ENCODE peak calls at places on chromosome X, in seven cellular contexts. U is esophagus squamous epithelium, S is breast epithelium, J is coronary artery, I is gastrocnemius medialis, W is PC-9, P is heart left ventricle. A is an unnamed sample.

GRCh38 chrX:24396236-24396929 is 35.9 kb downstream of the SUPT20HL1 start:
- DNase-seq in U (no peak), S (no peak), J (no peak), I (no peak), W (no peak), P (no peak), A (no peak)

GRCh38 chrX:115968436-115969252 is 201.9 kb upstream of the AGTR2 start:
- DNase-seq in U (no peak), S (no peak), J (no peak), I (no peak), W (peak), P (peak), A (peak)

GRCh38 chrX:87516716-87517115 is 886 bp upstream of the KLHL4 start:
- DNase-seq in U (no peak), S (no peak), J (no peak), I (no peak), W (no peak), P (no peak), A (no peak)

GRCh38 chrX:56802921-56803848 is 74.1 kb downstream of the NBDY start:
- DNase-seq in U (no peak), S (peak), J (peak), I (peak), W (no peak), P (peak), A (peak)

GRCh38 chrX:121641560-121641959 is 594.1 kb downstream of the GLUD2 start:
- DNase-seq in U (no peak), S (no peak), J (no peak), I (no peak), W (peak), P (no peak), A (no peak)

GRCh38 chrX:10615931-10616780 is 4.2 kb downstream of the MID1 start:
- DNase-seq in U (no peak), S (no peak), J (no peak), I (peak), W (peak), P (peak), A (no peak)

GRCh38 chrX:94400488-94400887 is 726.5 kb downstream of the FAM133A start:
- DNase-seq in U (no peak), S (no peak), J (no peak), I (no peak), W (no peak), P (no peak), A (no peak)

GRCh38 chrX:19375546-19375945 is 31.8 kb downstream of the PDHA1 start:
- DNase-seq in U (no peak), S (no peak), J (no peak), I (no peak), W (no peak), P (no peak), A (no peak)

GRCh38 chrX:53930513-53931380 is 113.5 kb downstream of the PHF8 start:
- DNase-seq in U (no peak), S (no peak), J (no peak), I (no peak), W (no peak), P (no peak), A (no peak)

GRCh38 chrX:132737743-132738142 is 220.7 kb downstream of the HS6ST2 start:
- DNase-seq in U (no peak), S (peak), J (no peak), I (no peak), W (peak), P (no peak), A (no peak)

GRCh38 chrX:133401539-133401938 is 13.8 kb downstream of the GPC4 start:
- DNase-seq in U (no peak), S (no peak), J (no peak), I (no peak), W (no peak), P (no peak), A (no peak)

GRCh38 chrX:45771114-45771513 is 570.4 kb upstream of the DIPK2B start:
- DNase-seq in U (no peak), S (no peak), J (no peak), I (no peak), W (peak), P (no peak), A (no peak)

GRCh38 chrX:45765726-45766125 is 565.0 kb upstream of the DIPK2B start:
- DNase-seq in U (no peak), S (no peak), J (no peak), I (no peak), W (no peak), P (no peak), A (no peak)

GRCh38 chrX:45767021-45767491 is 566.4 kb upstream of the DIPK2B start:
- DNase-seq in U (no peak), S (no peak), J (no peak), I (no peak), W (no peak), P (no peak), A (no peak)

GRCh38 chrX:45769919-45770582 is 569.4 kb upstream of the DIPK2B start:
- DNase-seq in U (peak), S (no peak), J (peak), I (peak), W (peak), P (peak), A (peak)

GRCh38 chrX:45768666-45769065 is 568.0 kb upstream of the DIPK2B start:
- DNase-seq in U (no peak), S (no peak), J (no peak), I (no peak), W (no peak), P (no peak), A (no peak)
- H3K4me3 ChIP-seq in U (peak), S (peak), J (peak), I (peak), W (peak), P (peak), A (peak)

GRCh38 chrX:104141087-104141760 is 15.6 kb downstream of the SLC25A53 start:
- DNase-seq in U (no peak), S (no peak), J (no peak), I (no peak), W (no peak), P (no peak), A (no peak)

GRCh38 chrX:104137496-104137895 is 19.3 kb downstream of the SLC25A53 start:
- DNase-seq in U (no peak), S (no peak), J (no peak), I (no peak), W (no peak), P (no peak), A (no peak)

GRCh38 chrX:104134583-104135261 is 22.1 kb downstream of the SLC25A53 start:
- DNase-seq in U (no peak), S (no peak), J (no peak), I (no peak), W (no peak), P (no peak), A (no peak)

GRCh38 chrX:104135677-104136076 is 21.1 kb downstream of the SLC25A53 start:
- DNase-seq in U (no peak), S (no peak), J (no peak), I (no peak), W (no peak), P (no peak), A (no peak)

GRCh38 chrX:104136241-104137019 is 20.4 kb downstream of the SLC25A53 start:
- DNase-seq in U (no peak), S (no peak), J (no peak), I (peak), W (peak), P (peak), A (peak)
- TF ChIP-seq CTCF in U (peak), S (peak), J (peak), I (peak), W (peak), P (peak), A (peak)

DNA sequence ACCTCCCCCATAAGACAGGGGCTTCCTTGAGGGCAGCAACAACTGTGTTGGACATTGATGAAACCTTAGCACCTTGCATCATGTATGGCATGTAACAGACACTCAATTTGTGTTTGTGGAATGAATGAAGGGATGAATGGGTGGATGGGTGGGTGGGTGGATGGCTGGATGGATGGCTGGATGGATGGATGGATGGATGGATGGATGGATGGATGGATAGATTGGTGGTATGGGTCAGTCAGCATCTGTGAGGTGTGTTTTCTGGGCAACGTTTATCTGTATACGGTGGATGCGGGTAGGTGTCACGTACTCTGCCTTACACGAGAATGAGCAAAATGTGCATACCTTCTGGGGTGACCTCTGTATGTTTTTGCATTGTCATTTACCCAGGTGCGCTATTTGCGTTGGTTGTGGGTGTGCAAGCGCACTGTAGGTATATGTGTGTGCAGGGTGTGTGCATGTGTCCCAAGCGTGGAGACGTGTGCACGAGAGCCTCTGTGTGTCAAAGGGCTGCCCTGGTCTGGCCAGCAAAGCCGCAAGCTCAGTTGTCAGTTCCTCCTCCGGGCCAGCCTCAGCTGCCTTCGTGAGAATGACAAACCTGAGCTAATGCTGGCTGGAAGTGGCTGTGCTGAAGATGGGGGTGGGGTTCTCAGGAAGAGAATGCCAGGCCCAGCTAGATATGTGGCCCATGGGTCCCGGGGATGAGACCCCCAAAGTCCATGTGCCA is 26.5 kb downstream of the ELF4 start:
- DNase-seq in U (no peak), S (no peak), J (no peak), I (no peak), W (no peak), P (no peak), A (no peak)
- H3K27ac ChIP-seq in U (peak), S (no peak), J (peak), I (no peak), W (no peak), P (no peak), A (no peak)

GRCh38 chrX:71545364-71545763 is 12.5 kb downstream of the OGT start:
- DNase-seq in U (no peak), S (no peak), J (no peak), I (no peak), W (no peak), P (no peak), A (no peak)

GRCh38 chrX:71546879-71547278 is 14.0 kb downstream of the OGT start:
- DNase-seq in U (no peak), S (no peak), J (no peak), I (no peak), W (no peak), P (no peak), A (no peak)

GRCh38 chrX:71547339-71547738 is 14.4 kb downstream of the OGT start:
- DNase-seq in U (no peak), S (no peak), J (no peak), I (no peak), W (no peak), P (no peak), A (no peak)

GRCh38 chrX:71556026-71556425 is 22.2 kb upstream of the GCNA start:
- DNase-seq in U (no peak), S (no peak), J (no peak), I (no peak), W (no peak), P (no peak), A (no peak)

DNA sequence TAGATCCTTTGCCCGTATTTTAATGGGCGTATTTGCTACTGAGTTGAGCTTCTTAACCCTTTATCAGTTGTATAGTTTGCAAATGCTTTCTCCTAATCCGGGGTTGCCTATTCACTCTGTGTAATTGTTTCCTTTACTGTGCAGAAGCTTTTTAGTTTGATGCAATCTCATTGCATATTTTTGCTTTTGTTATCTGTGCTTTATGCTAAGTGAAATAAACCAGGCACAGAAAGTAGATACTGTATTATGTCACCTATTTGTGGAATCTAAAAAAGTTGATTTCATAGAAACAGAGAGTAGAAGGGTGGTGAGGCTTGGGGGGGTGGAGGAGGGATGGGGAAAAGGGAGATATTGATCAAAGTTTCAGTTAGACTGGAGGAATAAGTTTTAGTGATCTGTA is 17.7 kb downstream of the OGT start:
- DNase-seq in U (no peak), S (no peak), J (no peak), I (no peak), W (no peak), P (no peak), A (no peak)
- H3K4me3 ChIP-seq in U (no peak), S (no peak), J (no peak), I (no peak), W (no peak), P (no peak), A (no peak)

DNA sequence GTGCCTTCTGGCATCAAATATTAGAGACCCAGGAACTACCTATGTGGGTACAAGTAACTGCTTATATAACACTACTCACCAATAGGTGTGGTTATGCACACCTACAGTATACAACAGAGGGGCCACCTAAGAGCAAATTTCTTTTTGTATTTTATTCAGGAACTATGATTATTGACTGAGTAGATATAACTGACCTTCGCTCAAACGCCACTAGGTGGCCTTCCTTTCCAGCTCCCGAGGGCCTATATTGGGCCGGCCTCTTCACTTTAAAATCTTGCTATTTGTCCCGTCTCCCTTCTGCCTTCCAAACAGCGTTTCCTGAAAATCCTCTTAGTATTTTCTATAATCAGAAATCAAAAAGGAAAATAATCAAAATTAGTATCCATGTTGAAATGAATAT is 19.9 kb upstream of the PABPC5 start:
- DNase-seq in U (no peak), S (no peak), J (no peak), I (no peak), W (no peak), P (no peak), A (no peak)
- TF ChIP-seq CTCF in U (no peak), S (no peak), J (peak), I (no peak), W (peak), P (peak), A (no peak)

GRCh38 chrX:107823456-107823855 is 2.2 kb upstream of the MID2 start:
- DNase-seq in U (no peak), S (no peak), J (no peak), I (no peak), W (no peak), P (no peak), A (no peak)
- H3K27ac ChIP-seq in U (no peak), S (no peak), J (no peak), I (no peak), W (no peak), P (no peak), A (no peak)

DNA sequence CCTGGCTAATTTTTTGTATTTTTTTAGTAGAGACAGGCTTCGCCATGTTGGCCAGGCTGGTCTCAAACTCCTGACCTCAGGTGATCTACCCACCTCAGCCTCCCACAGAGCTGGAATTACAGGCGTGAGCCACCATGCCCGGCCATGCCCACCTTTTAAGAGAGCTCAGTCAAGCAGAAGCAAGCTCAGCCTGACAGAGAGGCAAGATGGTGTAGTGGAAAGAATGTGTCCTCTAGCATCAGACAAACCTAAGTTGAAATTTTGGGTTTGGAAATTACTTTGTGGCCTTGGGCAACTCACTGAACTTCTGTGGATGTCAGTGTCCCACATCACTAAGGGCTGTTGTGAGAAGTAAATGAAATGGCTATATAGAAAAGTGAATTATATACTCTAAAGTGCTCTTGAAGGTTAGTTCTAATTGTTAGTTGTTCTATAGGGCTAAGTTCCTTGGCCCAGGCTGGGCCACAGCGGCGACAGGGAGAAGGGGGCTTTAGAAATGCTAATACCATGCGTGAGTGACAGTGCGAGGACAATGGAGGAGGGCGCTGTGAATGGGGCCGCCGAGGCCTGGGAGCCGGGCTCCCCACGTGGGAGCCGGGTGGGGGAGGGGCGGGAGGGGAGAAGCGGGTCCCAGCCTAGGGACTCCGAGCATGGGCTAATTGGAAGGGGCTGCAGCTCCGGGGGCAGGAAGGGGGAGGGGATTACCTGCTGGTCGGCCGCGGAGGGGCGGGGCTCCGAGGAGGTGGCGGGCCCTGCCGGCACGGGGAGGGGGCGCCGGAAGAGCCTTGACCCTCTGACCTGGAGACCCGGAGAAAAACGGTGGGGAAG is 15.6 kb downstream of the PJA1 start:
- DNase-seq in U (no peak), S (no peak), J (peak), I (no peak), W (no peak), P (no peak), A (no peak)
- H3K4me3 ChIP-seq in U (no peak), S (no peak), J (no peak), I (no peak), W (peak), P (no peak), A (no peak)

GRCh38 chrX:70554081-70554480 is 109.4 kb downstream of the DLG3 start:
- DNase-seq in U (no peak), S (no peak), J (no peak), I (no peak), W (peak), P (no peak), A (no peak)

GRCh38 chrX:70553516-70553915 is 108.9 kb downstream of the DLG3 start:
- DNase-seq in U (no peak), S (no peak), J (no peak), I (no peak), W (no peak), P (no peak), A (no peak)

GRCh38 chrX:70554523-70554922 is 109.9 kb downstream of the DLG3 start:
- DNase-seq in U (no peak), S (no peak), J (no peak), I (no peak), W (no peak), P (no peak), A (no peak)

GRCh38 chrX:70552174-70552704 is 107.6 kb downstream of the DLG3 start:
- DNase-seq in U (no peak), S (no peak), J (no peak), I (no peak), W (no peak), P (no peak), A (no peak)

GRCh38 chrX:70554948-70555347 is 110.3 kb downstream of the DLG3 start:
- DNase-seq in U (no peak), S (no peak), J (no peak), I (no peak), W (no peak), P (no peak), A (no peak)
- TF ChIP-seq CTCF in U (no peak), S (no peak), J (no peak), I (no peak), W (no peak), P (no peak), A (no peak)